ENCODE peak calls at places on chromosomes 2 and 18, in seven cellular contexts. U, K, R, W, X, E and F are unnamed samples.

GRCh38 chr2:42089340-42089925 is 41.6 kb downstream of the PKDCC start:
- DNase-seq in U (peak; percentile 67), K (no peak), R (no peak), W (no peak), X (peak; percentile 37), E (peak; percentile 78), F (no peak)

GRCh38 chr2:232365621-232366321 is 12.8 kb upstream of the ALPP start:
- DNase-seq in U (peak; percentile 21), K (no peak), R (no peak), W (no peak), X (no peak), E (peak; percentile 76), F (no peak)

GRCh38 chr2:201218780-201219179 is 35.8 kb downstream of the CASP10 start:
- DNase-seq in U (peak; percentile 41), K (no peak), R (no peak), W (no peak), X (no peak), E (no peak), F (no peak)

GRCh38 chr2:190551928-190552327 is 17.4 kb upstream of the NEMP2 start:
- DNase-seq in U (no peak), K (no peak), R (no peak), W (no peak), X (no peak), E (no peak), F (no peak)

GRCh38 chr18:46563317-46563716 is 93.7 kb downstream of the LOXHD1 start:
- DNase-seq in U (no peak), K (no peak), R (no peak), W (no peak), X (no peak), E (no peak), F (no peak)

GRCh38 chr2:175811966-175812365 is 190.1 kb downstream of the LNPK start:
- DNase-seq in U (no peak), K (no peak), R (no peak), W (no peak), X (no peak), E (no peak), F (no peak)

GRCh38 chr2:5368263-5368662 is 323.9 kb upstream of the SOX11 start:
- DNase-seq in U (no peak), K (no peak), R (no peak), W (no peak), X (no peak), E (no peak), F (no peak)

GRCh38 chr2:239824051-239824694 is 201.0 kb downstream of the NDUFA10 start:
- DNase-seq in U (no peak), K (peak; percentile 48), R (peak; percentile 29), W (no peak), X (no peak), E (peak; percentile 65), F (peak; percentile 58)

GRCh38 chr2:235643680-235644117 is 149.9 kb downstream of the AGAP1 start:
- DNase-seq in U (no peak), K (no peak), R (no peak), W (no peak), X (no peak), E (no peak), F (no peak)

GRCh38 chr2:217166241-217166640 is 306.4 kb upstream of the TNP1 start:
- DNase-seq in U (peak; percentile 73), K (no peak), R (peak; percentile 23), W (no peak), X (no peak), E (peak; percentile 60), F (no peak)

GRCh38 chr2:238593236-238593635 is 166.5 kb downstream of the ASB1 start:
- DNase-seq in U (no peak), K (peak; percentile 23), R (no peak), W (no peak), X (no peak), E (no peak), F (no peak)

GRCh38 chr18:12597775-12598174 is 60.1 kb downstream of the SPIRE1 start:
- DNase-seq in U (peak; percentile 90), K (no peak), R (peak; percentile 61), W (peak; percentile 71), X (peak; percentile 22), E (peak; percentile 80), F (no peak)

GRCh38 chr2:240895656-240896388 is at the start of gene MAB21L4:
- DNase-seq in U (no peak), K (no peak), R (peak; percentile 29), W (no peak), X (no peak), E (no peak), F (no peak)

GRCh38 chr2:235669983-235670962 is 176.4 kb downstream of the AGAP1 start:
- DNase-seq in U (peak; percentile 81), K (no peak), R (no peak), W (peak; percentile 39), X (peak; percentile 26), E (peak; percentile 70), F (peak; percentile 76)

GRCh38 chr2:8539743-8540551 is 141.9 kb upstream of the ID2 start:
- DNase-seq in U (no peak), K (no peak), R (peak; percentile 23), W (no peak), X (no peak), E (no peak), F (no peak)
- TF ChIP-seq CTCF in U (no peak), K (no peak), R (no peak), W (no peak), X (no peak), E (no peak), F (no peak)

GRCh38 chr2:7032371-7032770 is 115.2 kb downstream of the RNF144A start:
- DNase-seq in U (no peak), K (no peak), R (no peak), W (no peak), X (no peak), E (no peak), F (no peak)

GRCh38 chr2:7035884-7036283 is 118.7 kb downstream of the RNF144A start:
- DNase-seq in U (no peak), K (no peak), R (no peak), W (no peak), X (no peak), E (no peak), F (no peak)

GRCh38 chr2:7033136-7033960 is 116.1 kb downstream of the RNF144A start:
- DNase-seq in U (no peak), K (no peak), R (no peak), W (no peak), X (no peak), E (no peak), F (no peak)

GRCh38 chr2:7031424-7032245 is 114.4 kb downstream of the RNF144A start:
- DNase-seq in U (no peak), K (no peak), R (peak; percentile 61), W (no peak), X (peak; percentile 98), E (peak; percentile 66), F (no peak)

DNA sequence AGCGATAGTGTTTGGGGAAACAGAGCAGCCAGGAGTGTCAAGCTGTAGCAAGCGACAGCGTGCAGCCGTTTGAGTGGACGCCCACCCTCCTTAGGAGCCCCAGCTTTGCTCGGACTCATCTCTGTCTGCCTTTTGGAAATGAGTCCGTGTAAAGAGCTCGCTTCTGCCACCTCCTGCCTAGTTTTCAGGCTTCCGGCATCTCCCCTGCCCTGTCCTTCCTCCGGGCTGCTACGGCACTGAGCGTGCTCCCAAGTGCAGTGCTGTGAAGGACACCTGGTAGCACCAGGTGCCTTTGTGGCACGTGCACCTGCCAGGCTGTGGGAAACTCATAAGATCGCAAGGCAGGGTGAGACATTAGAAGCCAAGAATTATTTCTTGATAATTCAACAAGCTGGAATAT is 117.1 kb downstream of the RNF144A start:
- DNase-seq in U (no peak), K (no peak), R (no peak), W (no peak), X (peak; percentile 81), E (peak; percentile 19), F (no peak)
- TF ChIP-seq CTCF in U (no peak), K (no peak), R (peak; percentile 17), W (no peak), X (peak; percentile 45), E (peak; percentile 21), F (peak; percentile 47)

DNA sequence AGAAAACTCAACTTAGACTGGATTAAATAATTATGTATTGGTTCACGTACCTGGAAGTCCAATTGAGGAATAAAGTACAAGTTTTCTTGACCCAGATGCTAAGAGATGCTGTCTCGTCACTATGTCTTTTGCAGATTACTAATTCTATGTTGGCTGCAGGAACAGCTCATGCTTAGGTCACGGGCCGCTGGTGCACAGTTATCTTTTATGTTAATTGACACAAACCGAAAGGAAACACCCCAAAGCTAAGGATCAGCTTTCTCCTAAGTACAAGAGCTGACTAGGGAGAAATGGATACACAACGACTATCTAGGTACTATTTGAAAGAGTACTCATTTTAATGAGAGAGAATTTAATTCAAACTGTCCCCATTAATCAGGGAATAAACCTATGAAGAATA is 217.8 kb upstream of the SLC35G4 start:
- DNase-seq in U (peak; percentile 37), K (no peak), R (no peak), W (no peak), X (no peak), E (no peak), F (no peak)
- TF ChIP-seq CTCF in U (no peak), K (no peak), R (no peak), W (no peak), X (no peak), E (no peak), F (no peak)

GRCh38 chr18:62658028-62658427 is 57.3 kb upstream of the PHLPP1 start:
- DNase-seq in U (no peak), K (no peak), R (no peak), W (no peak), X (no peak), E (no peak), F (no peak)

GRCh38 chr18:62660741-62661140 is 54.6 kb upstream of the PHLPP1 start:
- DNase-seq in U (no peak), K (no peak), R (no peak), W (no peak), X (no peak), E (no peak), F (no peak)

GRCh38 chr18:62662799-62663173 is 52.6 kb upstream of the PHLPP1 start:
- DNase-seq in U (no peak), K (no peak), R (no peak), W (no peak), X (no peak), E (no peak), F (no peak)

GRCh38 chr18:62655520-62656219 is 59.7 kb upstream of the PHLPP1 start:
- DNase-seq in U (no peak), K (no peak), R (no peak), W (no peak), X (no peak), E (no peak), F (no peak)

DNA sequence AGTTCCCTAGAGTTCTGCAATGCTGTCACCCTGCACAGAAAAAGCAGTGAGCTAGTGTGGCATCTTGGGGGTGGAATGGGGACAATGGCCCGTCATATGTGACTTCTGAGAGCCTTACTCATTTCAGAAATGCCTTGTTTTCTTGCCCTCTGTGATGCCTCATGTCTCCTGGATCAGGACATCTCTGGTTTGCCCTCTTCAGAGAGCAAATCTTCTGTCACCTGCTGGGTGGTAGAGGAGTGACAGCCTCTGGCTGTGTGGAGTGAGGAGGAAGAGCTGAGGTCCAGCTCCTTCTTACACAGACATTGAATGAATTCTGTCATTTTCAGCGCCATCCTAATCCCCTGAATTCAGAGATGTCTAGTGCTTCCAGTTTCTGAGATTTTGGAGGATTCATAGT is 55.6 kb upstream of the PHLPP1 start:
- DNase-seq in U (no peak), K (no peak), R (no peak), W (no peak), X (no peak), E (no peak), F (no peak)
- TF ChIP-seq CTCF in U (no peak), K (no peak), R (no peak), W (no peak), X (no peak), E (no peak), F (no peak)